ENCODE peak calls at places on chromosomes 12 and 14, in eight cellular contexts. One of them, this sample, is unnamed.

GRCh38 chr14:64835431-64835830 is 44.3 kb downstream of the SPTB start:
- DNase-seq in HepG2: no peak
- DNase-seq in stomach: no peak
- DNase-seq in Panc1: no peak
- DNase-seq in spleen: no peak
- DNase-seq in SK-N-SH: no peak
- DNase-seq in upper lobe of left lung: no peak
- DNase-seq in sigmoid colon: no peak
- DNase-seq in this sample: no peak

GRCh38 chr12:32737715-32738114 is 18.0 kb downstream of the YARS2 start:
- DNase-seq in HepG2: no peak
- DNase-seq in stomach: no peak
- DNase-seq in Panc1: no peak
- DNase-seq in spleen: no peak
- DNase-seq in SK-N-SH: no peak
- DNase-seq in upper lobe of left lung: no peak
- DNase-seq in sigmoid colon: no peak
- DNase-seq in this sample: no peak

GRCh38 chr12:14802961-14803829 is at the start of the genes C12orf60 and WBP11:
- DNase-seq in HepG2: peak
- DNase-seq in stomach: peak
- DNase-seq in Panc1: peak
- DNase-seq in spleen: peak
- DNase-seq in SK-N-SH: peak
- DNase-seq in upper lobe of left lung: peak
- DNase-seq in sigmoid colon: peak
- DNase-seq in this sample: peak

GRCh38 chr12:45518516-45519235 is 210.8 kb upstream of the ARID2 start:
- DNase-seq in HepG2: no peak
- DNase-seq in stomach: no peak
- DNase-seq in Panc1: no peak
- DNase-seq in spleen: no peak
- DNase-seq in SK-N-SH: peak
- DNase-seq in upper lobe of left lung: no peak
- DNase-seq in sigmoid colon: no peak
- DNase-seq in this sample: no peak

GRCh38 chr12:10033783-10034381 is 3.4 kb downstream of the CLEC9A start:
- DNase-seq in HepG2: no peak
- DNase-seq in stomach: no peak
- DNase-seq in Panc1: no peak
- DNase-seq in spleen: no peak
- DNase-seq in SK-N-SH: no peak
- DNase-seq in upper lobe of left lung: no peak
- DNase-seq in sigmoid colon: no peak
- DNase-seq in this sample: no peak

GRCh38 chr12:132498931-132499330 is 9.0 kb downstream of the FBRSL1 start:
- DNase-seq in HepG2: no peak
- DNase-seq in stomach: no peak
- DNase-seq in Panc1: no peak
- DNase-seq in spleen: no peak
- DNase-seq in SK-N-SH: no peak
- DNase-seq in upper lobe of left lung: peak
- DNase-seq in sigmoid colon: no peak
- DNase-seq in this sample: no peak

GRCh38 chr14:54301349-54301748 is 95.5 kb upstream of the CDKN3 start:
- DNase-seq in HepG2: no peak
- DNase-seq in stomach: no peak
- DNase-seq in Panc1: no peak
- DNase-seq in spleen: no peak
- DNase-seq in SK-N-SH: no peak
- DNase-seq in upper lobe of left lung: no peak
- DNase-seq in sigmoid colon: no peak
- DNase-seq in this sample: no peak

GRCh38 chr14:54253195-54253947 is 143.4 kb upstream of the CDKN3 start:
- DNase-seq in HepG2: peak
- DNase-seq in stomach: no peak
- DNase-seq in Panc1: peak
- DNase-seq in spleen: no peak
- DNase-seq in SK-N-SH: no peak
- DNase-seq in upper lobe of left lung: no peak
- DNase-seq in sigmoid colon: no peak
- DNase-seq in this sample: no peak

GRCh38 chr12:119208626-119209061 is 29.9 kb downstream of the HSPB8 start:
- DNase-seq in HepG2: peak
- DNase-seq in stomach: peak
- DNase-seq in Panc1: no peak
- DNase-seq in spleen: no peak
- DNase-seq in SK-N-SH: no peak
- DNase-seq in upper lobe of left lung: no peak
- DNase-seq in sigmoid colon: peak
- DNase-seq in this sample: peak

GRCh38 chr12:131176266-131176665 is 222.6 kb downstream of the ADGRD1 start:
- DNase-seq in HepG2: no peak
- DNase-seq in stomach: no peak
- DNase-seq in Panc1: no peak
- DNase-seq in spleen: peak
- DNase-seq in SK-N-SH: no peak
- DNase-seq in upper lobe of left lung: no peak
- DNase-seq in sigmoid colon: no peak
- DNase-seq in this sample: no peak

GRCh38 chr14:31947076-31947475 is 130.0 kb upstream of the ARHGAP5 start:
- DNase-seq in HepG2: no peak
- DNase-seq in stomach: no peak
- DNase-seq in Panc1: no peak
- DNase-seq in spleen: no peak
- DNase-seq in SK-N-SH: no peak
- DNase-seq in upper lobe of left lung: no peak
- DNase-seq in sigmoid colon: no peak
- DNase-seq in this sample: no peak

GRCh38 chr14:100062602-100063001 is 2.6 kb upstream of the EVL start:
- DNase-seq in HepG2: no peak
- DNase-seq in stomach: no peak
- DNase-seq in Panc1: no peak
- DNase-seq in spleen: no peak
- DNase-seq in SK-N-SH: no peak
- DNase-seq in upper lobe of left lung: no peak
- DNase-seq in sigmoid colon: no peak
- DNase-seq in this sample: no peak

GRCh38 chr12:88644946-88645702 is 64.9 kb upstream of the KITLG start:
- DNase-seq in HepG2: no peak
- DNase-seq in stomach: no peak
- DNase-seq in Panc1: no peak
- DNase-seq in spleen: no peak
- DNase-seq in SK-N-SH: no peak
- DNase-seq in upper lobe of left lung: no peak
- DNase-seq in sigmoid colon: no peak
- DNase-seq in this sample: no peak

GRCh38 chr14:99240512-99241313 is 31.3 kb downstream of the BCL11B start:
- DNase-seq in HepG2: no peak
- DNase-seq in stomach: no peak
- DNase-seq in Panc1: no peak
- DNase-seq in spleen: no peak
- DNase-seq in SK-N-SH: no peak
- DNase-seq in upper lobe of left lung: no peak
- DNase-seq in sigmoid colon: no peak
- DNase-seq in this sample: no peak

GRCh38 chr14:103091041-103091882 is 3.3 kb upstream of the EXOC3L4 start:
- DNase-seq in HepG2: no peak
- DNase-seq in stomach: peak
- DNase-seq in Panc1: no peak
- DNase-seq in spleen: peak
- DNase-seq in SK-N-SH: peak
- DNase-seq in upper lobe of left lung: peak
- DNase-seq in sigmoid colon: no peak
- DNase-seq in this sample: peak

GRCh38 chr14:72636871-72637270 is 257.0 kb downstream of the DPF3 start:
- DNase-seq in HepG2: no peak
- DNase-seq in stomach: no peak
- DNase-seq in Panc1: no peak
- DNase-seq in spleen: no peak
- DNase-seq in SK-N-SH: no peak
- DNase-seq in upper lobe of left lung: no peak
- DNase-seq in sigmoid colon: no peak
- DNase-seq in this sample: no peak

GRCh38 chr12:108922918-108923317 is 43.0 kb downstream of the DAO start:
- DNase-seq in HepG2: no peak
- DNase-seq in stomach: no peak
- DNase-seq in Panc1: no peak
- DNase-seq in spleen: no peak
- DNase-seq in SK-N-SH: no peak
- DNase-seq in upper lobe of left lung: no peak
- DNase-seq in sigmoid colon: no peak
- DNase-seq in this sample: no peak

GRCh38 chr14:51546099-51546498 is 105.6 kb upstream of the FRMD6 start:
- DNase-seq in HepG2: no peak
- DNase-seq in stomach: no peak
- DNase-seq in Panc1: no peak
- DNase-seq in spleen: no peak
- DNase-seq in SK-N-SH: no peak
- DNase-seq in upper lobe of left lung: no peak
- DNase-seq in sigmoid colon: no peak
- DNase-seq in this sample: no peak

GRCh38 chr12:3140284-3140683 is 63.1 kb downstream of the TSPAN9 start:
- DNase-seq in HepG2: no peak
- DNase-seq in stomach: no peak
- DNase-seq in Panc1: no peak
- DNase-seq in spleen: no peak
- DNase-seq in SK-N-SH: no peak
- DNase-seq in upper lobe of left lung: no peak
- DNase-seq in sigmoid colon: no peak
- DNase-seq in this sample: no peak

GRCh38 chr12:49294086-49294803 is 702 bp upstream of the PRPH start:
- DNase-seq in HepG2: no peak
- DNase-seq in stomach: no peak
- DNase-seq in Panc1: no peak
- DNase-seq in spleen: peak
- DNase-seq in SK-N-SH: peak
- DNase-seq in upper lobe of left lung: no peak
- DNase-seq in sigmoid colon: peak
- DNase-seq in this sample: no peak

GRCh38 chr12:107748472-107748871 is 12.5 kb downstream of the PRDM4 start:
- DNase-seq in HepG2: no peak
- DNase-seq in stomach: no peak
- DNase-seq in Panc1: no peak
- DNase-seq in spleen: no peak
- DNase-seq in SK-N-SH: no peak
- DNase-seq in upper lobe of left lung: no peak
- DNase-seq in sigmoid colon: no peak
- DNase-seq in this sample: no peak

GRCh38 chr14:37215345-37215744 is 17.6 kb downstream of the MIPOL1 start:
- DNase-seq in HepG2: no peak
- DNase-seq in stomach: no peak
- DNase-seq in Panc1: no peak
- DNase-seq in spleen: no peak
- DNase-seq in SK-N-SH: no peak
- DNase-seq in upper lobe of left lung: no peak
- DNase-seq in sigmoid colon: no peak
- DNase-seq in this sample: no peak

GRCh38 chr14:37210448-37210847 is 12.7 kb downstream of the MIPOL1 start:
- DNase-seq in HepG2: no peak
- DNase-seq in stomach: no peak
- DNase-seq in Panc1: no peak
- DNase-seq in spleen: no peak
- DNase-seq in SK-N-SH: no peak
- DNase-seq in upper lobe of left lung: no peak
- DNase-seq in sigmoid colon: no peak
- DNase-seq in this sample: no peak

GRCh38 chr14:37213016-37213415 is 15.3 kb downstream of the MIPOL1 start:
- DNase-seq in HepG2: no peak
- DNase-seq in stomach: no peak
- DNase-seq in Panc1: no peak
- DNase-seq in spleen: no peak
- DNase-seq in SK-N-SH: no peak
- DNase-seq in upper lobe of left lung: no peak
- DNase-seq in sigmoid colon: no peak
- DNase-seq in this sample: no peak
- TF ChIP-seq POLR2AphosphoS5 in HepG2: no peak
- TF ChIP-seq POLR2AphosphoS5 in stomach: no peak
- TF ChIP-seq POLR2AphosphoS5 in Panc1: no peak
- TF ChIP-seq POLR2AphosphoS5 in spleen: no peak
- TF ChIP-seq POLR2AphosphoS5 in SK-N-SH: no peak
- TF ChIP-seq POLR2AphosphoS5 in upper lobe of left lung: no peak
- TF ChIP-seq POLR2AphosphoS5 in sigmoid colon: no peak
- TF ChIP-seq POLR2AphosphoS5 in this sample: no peak

DNA sequence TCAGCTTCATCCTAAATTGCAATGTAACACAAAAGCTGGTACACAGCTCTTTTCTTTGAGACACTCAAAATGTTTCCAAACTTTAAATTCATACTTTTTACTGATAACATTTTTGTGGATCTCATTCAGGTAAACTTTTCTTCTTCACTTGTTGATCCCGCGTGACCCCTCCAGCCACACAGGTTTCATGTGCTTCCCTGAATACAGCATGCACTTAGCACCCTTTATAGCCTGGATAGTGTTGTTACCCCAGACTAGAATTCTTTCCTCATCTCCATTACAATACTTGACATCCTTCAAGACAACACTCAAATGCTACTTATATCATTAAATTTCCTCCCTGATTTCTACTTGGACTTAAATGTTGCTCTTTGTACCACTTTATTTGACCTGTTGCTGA is 373.4 kb downstream of the RAD51B start:
- DNase-seq in HepG2: no peak
- DNase-seq in stomach: no peak
- DNase-seq in Panc1: no peak
- DNase-seq in spleen: no peak
- DNase-seq in SK-N-SH: no peak
- DNase-seq in upper lobe of left lung: no peak
- DNase-seq in sigmoid colon: no peak
- DNase-seq in this sample: no peak
- H3K27ac ChIP-seq in HepG2: no peak
- H3K27ac ChIP-seq in stomach: peak
- H3K27ac ChIP-seq in Panc1: peak
- H3K27ac ChIP-seq in spleen: no peak
- H3K27ac ChIP-seq in SK-N-SH: no peak
- H3K27ac ChIP-seq in upper lobe of left lung: no peak
- H3K27ac ChIP-seq in sigmoid colon: no peak
- H3K27ac ChIP-seq in this sample: peak

GRCh38 chr14:23177181-23177580 is 6.3 kb downstream of the SLC7A8 start:
- DNase-seq in HepG2: no peak
- DNase-seq in stomach: peak
- DNase-seq in Panc1: no peak
- DNase-seq in spleen: no peak
- DNase-seq in SK-N-SH: no peak
- DNase-seq in upper lobe of left lung: no peak
- DNase-seq in sigmoid colon: no peak
- DNase-seq in this sample: peak
- TF ChIP-seq POLR2AphosphoS5 in HepG2: no peak
- TF ChIP-seq POLR2AphosphoS5 in stomach: no peak
- TF ChIP-seq POLR2AphosphoS5 in Panc1: no peak
- TF ChIP-seq POLR2AphosphoS5 in spleen: no peak
- TF ChIP-seq POLR2AphosphoS5 in SK-N-SH: no peak
- TF ChIP-seq POLR2AphosphoS5 in upper lobe of left lung: no peak
- TF ChIP-seq POLR2AphosphoS5 in sigmoid colon: no peak
- TF ChIP-seq POLR2AphosphoS5 in this sample: no peak

DNA sequence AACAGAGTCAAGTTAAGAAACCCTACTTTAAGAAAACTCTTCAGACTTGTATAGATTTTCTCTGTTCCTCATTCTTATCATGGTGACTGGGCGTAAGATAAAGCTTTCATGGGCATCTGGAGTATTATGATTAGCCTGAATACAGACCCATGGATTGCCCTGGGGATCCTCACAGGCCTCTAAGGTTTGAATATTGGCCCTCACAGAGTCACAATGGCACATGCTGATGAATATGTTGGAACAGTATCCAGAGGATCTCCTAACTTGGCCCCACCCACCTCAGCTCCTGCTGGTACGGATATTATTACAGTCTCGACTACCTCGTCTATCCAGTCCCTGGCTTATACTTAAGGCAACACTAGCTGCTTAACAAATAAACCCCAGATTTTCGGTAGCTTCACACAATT is 8.1 kb downstream of the OSBPL8 start:
- DNase-seq in HepG2: no peak
- DNase-seq in stomach: no peak
- DNase-seq in Panc1: no peak
- DNase-seq in spleen: no peak
- DNase-seq in SK-N-SH: no peak
- DNase-seq in upper lobe of left lung: no peak
- DNase-seq in sigmoid colon: no peak
- DNase-seq in this sample: no peak
- H3K27ac ChIP-seq in HepG2: no peak
- H3K27ac ChIP-seq in stomach: no peak
- H3K27ac ChIP-seq in Panc1: no peak
- H3K27ac ChIP-seq in spleen: no peak
- H3K27ac ChIP-seq in SK-N-SH: no peak
- H3K27ac ChIP-seq in upper lobe of left lung: no peak
- H3K27ac ChIP-seq in sigmoid colon: no peak
- H3K27ac ChIP-seq in this sample: no peak